ENCODE peak calls at places on chromosomes 6 and 20, in five cellular contexts. F is tibial nerve, X is brain microvascular endothelial cell, R is GM23338, Z is pancreas. Y is an unnamed sample. For H3K27me3, the result is how much of the 10 kb centered on the place peaks cover.

GRCh38 chr6:148364056-148364844 is 21.6 kb downstream of the SASH1 start:
- DNase-seq in F (no peak), X (peak), R (no peak), Z (no peak), Y (no peak)

GRCh38 chr6:110188791-110189190 is 8.6 kb downstream of the CDC40 start:
- DNase-seq in F (no peak), X (no peak), R (no peak), Z (no peak), Y (no peak)

GRCh38 chr6:1103027-1103426 is 208.9 kb upstream of the FOXQ1 start:
- DNase-seq in F (no peak), X (no peak), R (no peak), Z (no peak), Y (no peak)

GRCh38 chr20:63061051-63061531 is 54.3 kb upstream of the BHLHE23 start:
- DNase-seq in F (no peak), X (no peak), R (no peak), Z (no peak), Y (no peak)

GRCh38 chr6:3068329-3069223 is at the start of gene RIPK1:
- DNase-seq in F (peak), X (peak), R (peak), Z (peak), Y (peak)

GRCh38 chr6:15793288-15793687 is 130.5 kb upstream of the DTNBP1 start:
- DNase-seq in F (no peak), X (peak), R (no peak), Z (no peak), Y (no peak)

GRCh38 chr6:156449128-156449527 is 328.1 kb upstream of the ARID1B start:
- DNase-seq in F (no peak), X (no peak), R (no peak), Z (peak), Y (no peak)

GRCh38 chr6:40810176-40810575 is 223.0 kb upstream of the LRFN2 start:
- DNase-seq in F (no peak), X (no peak), R (no peak), Z (no peak), Y (no peak)

GRCh38 chr6:154267508-154268106 is 89.0 kb downstream of the IPCEF1 start:
- DNase-seq in F (no peak), X (no peak), R (no peak), Z (no peak), Y (no peak)

GRCh38 chr6:163249651-163250101 is 164.8 kb upstream of the QKI start:
- DNase-seq in F (no peak), X (no peak), R (no peak), Z (no peak), Y (no peak)

GRCh38 chr6:138129190-138129589 is 22.0 kb upstream of the PERP start:
- DNase-seq in F (no peak), X (no peak), R (peak), Z (no peak), Y (no peak)

GRCh38 chr6:43547202-43547601 is 28.6 kb downstream of the XPO5 start:
- DNase-seq in F (no peak), X (no peak), R (no peak), Z (no peak), Y (no peak)

GRCh38 chr6:41663558-41663957 is 25.3 kb downstream of the MDFI start:
- DNase-seq in F (no peak), X (no peak), R (peak), Z (no peak), Y (no peak)

GRCh38 chr6:107491791-107492674 is 2.1 kb downstream of the SOBP start:
- DNase-seq in F (peak), X (peak), R (no peak), Z (no peak), Y (no peak)

GRCh38 chr6:105786890-105787655 is 299.1 kb upstream of the PRDM1 start:
- DNase-seq in F (no peak), X (no peak), R (no peak), Z (no peak), Y (no peak)

GRCh38 chr6:132715204-132715603 is 1.3 kb upstream of the VNN1 start:
- DNase-seq in F (no peak), X (peak), R (peak), Z (peak), Y (peak)

GRCh38 chr6:170139531-170139930 is 151.3 kb downstream of the DLL1 start:
- DNase-seq in F (no peak), X (no peak), R (no peak), Z (peak), Y (no peak)

GRCh38 chr6:152293404-152293803 is 343.8 kb downstream of the SYNE1 start:
- DNase-seq in F (no peak), X (no peak), R (no peak), Z (peak), Y (no peak)

GRCh38 chr6:137430954-137431353 is 63.2 kb downstream of the OLIG3 start:
- DNase-seq in F (no peak), X (no peak), R (no peak), Z (no peak), Y (no peak)

GRCh38 chr20:38748863-38749153 is 548 bp downstream of the ACTR5 start:
- DNase-seq in F (no peak), X (no peak), R (no peak), Z (no peak), Y (peak)

GRCh38 chr20:19259182-19259591 is 46.7 kb downstream of the SLC24A3 start:
- DNase-seq in F (no peak), X (no peak), R (no peak), Z (no peak), Y (no peak)

GRCh38 chr6:1598433-1598832 is 11.3 kb upstream of the FOXC1 start:
- DNase-seq in F (no peak), X (no peak), R (no peak), Z (no peak), Y (no peak)

GRCh38 chr20:44092551-44093248 is 94.3 kb downstream of the JPH2 start:
- DNase-seq in F (no peak), X (peak), R (peak), Z (no peak), Y (no peak)

GRCh38 chr6:39793528-39793927 is 1.4 kb downstream of the DAAM2 start:
- DNase-seq in F (no peak), X (no peak), R (no peak), Z (no peak), Y (no peak)

GRCh38 chr6:39800388-39801032 is 8.3 kb downstream of the DAAM2 start:
- DNase-seq in F (no peak), X (no peak), R (no peak), Z (no peak), Y (no peak)

GRCh38 chr6:39801456-39802251 is 9.5 kb downstream of the DAAM2 start:
- DNase-seq in F (no peak), X (no peak), R (no peak), Z (no peak), Y (no peak)

GRCh38 chr6:39794231-39794630 is 2.1 kb downstream of the DAAM2 start:
- DNase-seq in F (no peak), X (no peak), R (no peak), Z (no peak), Y (peak)

GRCh38 chr6:39797751-39798150 is 5.6 kb downstream of the DAAM2 start:
- DNase-seq in F (no peak), X (no peak), R (no peak), Z (no peak), Y (no peak)
- H3K4me3 ChIP-seq in F (no peak), X (no peak), R (no peak), Z (no peak), Y (no peak)

DNA sequence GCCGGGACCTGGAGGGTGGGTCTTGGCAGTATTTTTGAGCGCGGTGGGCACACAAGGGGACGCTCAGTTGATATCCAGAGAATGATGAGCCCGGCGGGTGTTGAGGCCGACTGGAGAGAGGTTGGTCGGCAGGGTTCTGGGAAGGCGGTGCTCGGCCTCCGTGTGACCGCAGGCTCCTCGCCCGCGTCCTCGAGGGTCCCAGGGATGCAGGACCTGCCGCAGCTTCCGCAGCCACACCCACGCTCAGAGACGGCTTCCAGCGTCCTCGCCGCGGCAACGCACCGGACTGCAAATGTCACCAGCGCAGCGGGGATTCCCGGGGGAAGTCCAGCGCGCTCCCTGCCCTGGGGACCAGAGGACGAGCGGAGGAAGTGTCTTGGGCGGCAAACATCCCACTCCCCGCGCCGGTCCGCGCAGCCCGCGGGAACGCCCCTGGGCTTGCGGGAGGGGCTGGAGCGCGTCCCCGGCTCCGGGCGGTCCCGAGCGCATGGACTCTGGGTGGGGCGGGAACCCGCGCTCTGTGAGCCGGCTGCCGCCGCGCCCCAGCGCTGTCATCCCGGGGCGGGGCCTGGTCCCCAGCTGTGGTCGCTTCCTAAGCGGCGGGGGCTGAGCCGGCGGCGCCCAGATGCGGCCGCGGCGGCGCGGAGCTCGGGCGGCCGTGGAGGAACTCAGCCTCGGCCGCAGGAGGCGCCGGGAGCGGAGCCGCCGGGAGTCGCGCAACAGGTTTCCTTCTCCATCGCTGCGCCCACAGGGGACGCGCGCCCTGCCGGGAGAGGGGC is at the start of gene STX11:
- DNase-seq in F (peak), X (peak), R (peak), Z (peak), Y (peak)
- H3K27me3 ChIP-seq in F (under half), X (under half), R (under half), Z (under half), Y (under half)

DNA sequence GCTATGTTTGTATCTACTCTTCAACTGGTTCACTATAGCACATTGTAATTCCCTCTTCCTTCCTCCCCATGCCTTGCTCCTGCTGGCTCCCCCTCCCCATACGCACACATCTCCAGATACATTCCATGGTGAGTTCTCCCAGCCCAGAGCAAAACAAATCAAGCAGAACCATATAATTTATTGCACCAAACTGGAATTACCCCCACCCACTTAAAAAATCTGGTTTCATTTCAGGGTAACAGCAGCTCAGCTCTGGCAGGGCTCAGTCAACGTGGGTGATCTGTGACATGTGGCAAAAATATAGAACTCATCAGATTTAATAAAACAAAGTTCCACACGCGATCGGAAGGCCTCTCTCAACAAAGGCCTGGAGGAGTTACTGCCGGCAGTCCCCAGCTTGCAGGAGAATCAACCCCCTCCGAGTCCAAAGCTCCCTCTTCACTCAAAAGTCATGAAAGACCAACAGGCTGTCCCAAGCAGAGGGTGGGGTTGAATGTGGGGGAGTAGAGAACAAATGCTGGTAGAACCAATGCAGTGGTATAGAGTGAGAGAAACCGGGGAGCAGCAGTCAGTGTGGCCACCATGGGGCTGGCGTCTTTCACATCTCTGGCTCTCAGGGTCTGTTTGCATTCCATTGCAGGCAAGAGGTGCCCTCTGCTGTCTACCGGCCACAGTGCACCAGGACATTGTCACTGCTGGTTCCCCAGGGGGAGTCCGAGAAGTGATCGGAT is 323.3 kb upstream of the NT5E start:
- DNase-seq in F (peak), X (peak), R (peak), Z (peak), Y (peak)
- H3K4me3 ChIP-seq in F (no peak), X (no peak), R (peak), Z (no peak), Y (peak)

GRCh38 chr6:90578894-90579549 is 7.8 kb downstream of the MAP3K7 start:
- DNase-seq in F (no peak), X (no peak), R (no peak), Z (no peak), Y (no peak)
- H3K27me3 ChIP-seq in F (under half), X (under half), R (under half), Z (under half), Y (under half)

DNA sequence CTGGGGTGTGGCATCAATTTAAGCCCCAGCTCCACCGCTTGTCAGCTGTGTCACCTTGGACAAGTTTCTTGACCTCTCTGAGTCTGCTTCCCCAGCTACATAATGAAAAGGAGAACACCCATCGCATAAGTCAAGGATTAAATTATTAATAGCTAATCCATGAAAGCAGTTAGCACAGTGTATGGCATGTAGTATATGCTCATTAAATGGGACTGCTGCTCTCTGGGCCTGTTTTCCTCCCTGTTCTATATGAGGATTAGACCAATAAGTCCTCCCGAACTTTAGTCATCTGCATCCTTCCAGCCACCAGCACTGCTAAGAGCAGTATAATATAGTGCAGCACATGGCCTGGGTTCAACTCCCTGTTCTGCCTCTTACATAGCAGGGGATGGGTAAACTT is 19.7 kb downstream of the ETV7 start:
- DNase-seq in F (no peak), X (no peak), R (no peak), Z (no peak), Y (no peak)
- H3K4me3 ChIP-seq in F (no peak), X (no peak), R (no peak), Z (no peak), Y (no peak)

DNA sequence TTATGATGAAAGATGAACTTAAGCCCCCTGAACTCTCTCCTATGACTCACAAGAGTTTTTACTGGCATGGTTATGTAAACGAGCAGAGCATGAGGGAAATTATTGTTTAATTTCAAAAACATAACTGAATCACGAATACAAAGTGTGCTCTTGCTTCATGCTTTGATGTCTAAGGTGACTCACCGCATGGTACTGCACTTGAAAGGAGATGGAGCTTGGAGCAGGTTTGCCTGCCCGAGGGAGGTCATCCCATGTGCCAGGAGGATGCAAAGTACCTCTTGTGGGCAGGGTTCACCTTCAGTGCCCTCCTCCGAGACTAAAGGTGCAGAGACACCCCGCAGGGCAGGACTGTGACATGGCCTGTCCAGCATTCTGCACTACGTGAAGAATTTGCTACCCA is 13.7 kb upstream of the PCK1 start:
- DNase-seq in F (no peak), X (no peak), R (no peak), Z (no peak), Y (no peak)
- H3K27me3 ChIP-seq in F (under half), X (under half), R (under half), Z (under half), Y (under half)

DNA sequence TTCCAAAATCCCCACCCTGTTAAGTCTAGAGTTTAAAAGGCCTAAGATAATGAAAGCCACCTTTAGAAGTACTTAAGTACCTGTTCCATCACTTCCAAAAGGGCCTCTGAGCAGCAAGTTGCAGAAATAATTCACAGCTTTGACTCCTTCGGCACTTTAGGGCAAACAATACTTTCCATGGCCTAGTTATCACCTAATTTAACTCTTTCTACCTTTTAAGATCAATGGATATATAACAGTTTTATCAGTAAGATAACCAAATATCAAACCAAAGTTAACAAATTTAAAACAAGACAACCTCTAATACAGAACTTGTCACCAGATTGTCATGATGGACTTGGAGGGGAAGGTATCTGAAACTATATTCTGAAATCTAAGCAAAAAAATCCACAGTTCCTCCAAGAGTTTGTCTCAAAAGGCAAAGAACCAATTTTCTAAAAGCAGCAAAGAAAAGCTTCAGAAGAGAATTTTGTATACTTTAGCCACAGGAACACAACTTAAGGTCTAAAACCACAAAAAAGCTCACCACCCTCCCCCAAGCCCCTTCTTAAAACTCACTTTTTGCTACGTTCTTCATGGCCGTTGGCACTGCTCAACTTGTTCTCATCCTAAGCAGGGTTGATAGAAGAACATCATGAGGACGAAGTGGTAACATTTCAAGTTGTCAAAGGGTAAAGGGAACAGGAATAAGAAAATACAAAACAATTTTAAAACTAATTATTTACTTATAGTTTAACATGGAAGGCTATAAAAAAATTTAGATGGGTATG is 3.5 kb downstream of the RBM39 start:
- DNase-seq in F (no peak), X (no peak), R (no peak), Z (no peak), Y (no peak)
- H3K4me3 ChIP-seq in F (no peak), X (no peak), R (no peak), Z (no peak), Y (no peak)

GRCh38 chr6:33483678-33484077 is 29.3 kb downstream of the ZBTB9 start:
- DNase-seq in F (no peak), X (no peak), R (no peak), Z (no peak), Y (no peak)
- H3K27me3 ChIP-seq in F (under half), X (under half), R (under half), Z (under half), Y (under half)